ENCODE peak calls at places on chromosome 5, in four cellular contexts. K is AG04450, N is uterus, L is HCT116. R is an unnamed sample.

GRCh38 chr5:173660481-173661280 is 44.2 kb upstream of the BOD1 start:
- DNase-seq in K (no peak), N (no peak), L (no peak), R (no peak)

GRCh38 chr5:50343715-50344114 is 97.4 kb downstream of the EMB start:
- DNase-seq in N (no peak), K (no peak), L (no peak), R (no peak)

GRCh38 chr5:72883850-72884249 is 67.4 kb downstream of the TNPO1 start:
- DNase-seq in L (no peak), K (no peak), N (no peak), R (no peak)

GRCh38 chr5:138969323-138970013 is 94.3 kb upstream of the LRRTM2 start:
- DNase-seq in N (no peak), K (no peak), L (no peak), R (no peak)

GRCh38 chr5:156340886-156341285 is 13.9 kb downstream of the SGCD start:
- DNase-seq in K (no peak), N (no peak), L (no peak), R (no peak)

GRCh38 chr5:360277-361027 is 38.9 kb downstream of the AHRR start:
- DNase-seq in N (no peak), K (no peak), L (no peak), R (no peak)

GRCh38 chr5:148949871-148950863 is 112.7 kb downstream of the SH3TC2 start:
- DNase-seq in N (no peak), K (no peak), L (no peak), R (peak; percentile 70)

GRCh38 chr5:141914154-141914743 is 9.4 kb upstream of the DELE1 start:
- DNase-seq in N (peak; percentile 21), L (no peak), K (no peak), R (no peak)

GRCh38 chr5:82808960-82809359 is 268.2 kb downstream of the TMEM167A start:
- DNase-seq in L (no peak), K (no peak), N (no peak), R (no peak)

GRCh38 chr5:111699976-111700375 is 57.0 kb downstream of the NREP start:
- DNase-seq in L (no peak), N (no peak), K (no peak), R (no peak)

GRCh38 chr5:16656561-16657191 is 39.9 kb upstream of the RETREG1 start:
- DNase-seq in K (no peak), L (no peak), N (no peak), R (no peak)

GRCh38 chr5:1065891-1066650 is 45.8 kb downstream of the SLC12A7 start:
- DNase-seq in N (no peak), K (no peak), L (no peak), R (no peak)

GRCh38 chr5:150642991-150643710 is 2.7 kb downstream of the SYNPO start:
- DNase-seq in N (no peak), L (no peak), K (no peak), R (no peak)

GRCh38 chr5:40134883-40135520 is 544.7 kb upstream of the PTGER4 start:
- DNase-seq in L (no peak), K (no peak), N (no peak), R (no peak)

GRCh38 chr5:137254695-137255094 is 244.4 kb downstream of the SPOCK1 start:
- DNase-seq in N (peak; percentile 38), L (no peak), K (no peak), R (no peak)

GRCh38 chr5:11261226-11261625 is 500.2 kb upstream of the DAP start:
- DNase-seq in K (no peak), L (no peak), N (no peak), R (no peak)

GRCh38 chr5:108900668-108901067 is 153.0 kb downstream of the FER start:
- DNase-seq in N (no peak), L (no peak), K (no peak), R (no peak)

GRCh38 chr5:137470111-137470920 is 28.8 kb downstream of the SPOCK1 start:
- DNase-seq in N (peak; percentile 26), L (no peak), K (peak; percentile 73), R (peak; percentile 82)

GRCh38 chr5:154857534-154858250 is 735 bp upstream of the CNOT8 start:
- DNase-seq in L (peak; percentile 92), K (peak; percentile 88), N (peak; percentile 98), R (peak; percentile 40)

GRCh38 chr5:122699226-122699625 is 75.7 kb upstream of the SNX2 start:
- DNase-seq in L (no peak), K (no peak), N (no peak), R (no peak)

GRCh38 chr5:153352685-153353219 is 137.7 kb upstream of the GRIA1 start:
- DNase-seq in N (no peak), L (no peak), K (no peak), R (no peak)

GRCh38 chr5:134051305-134051704 is 46.5 kb upstream of the VDAC1 start:
- DNase-seq in L (no peak), K (no peak), N (no peak), R (no peak)

DNA sequence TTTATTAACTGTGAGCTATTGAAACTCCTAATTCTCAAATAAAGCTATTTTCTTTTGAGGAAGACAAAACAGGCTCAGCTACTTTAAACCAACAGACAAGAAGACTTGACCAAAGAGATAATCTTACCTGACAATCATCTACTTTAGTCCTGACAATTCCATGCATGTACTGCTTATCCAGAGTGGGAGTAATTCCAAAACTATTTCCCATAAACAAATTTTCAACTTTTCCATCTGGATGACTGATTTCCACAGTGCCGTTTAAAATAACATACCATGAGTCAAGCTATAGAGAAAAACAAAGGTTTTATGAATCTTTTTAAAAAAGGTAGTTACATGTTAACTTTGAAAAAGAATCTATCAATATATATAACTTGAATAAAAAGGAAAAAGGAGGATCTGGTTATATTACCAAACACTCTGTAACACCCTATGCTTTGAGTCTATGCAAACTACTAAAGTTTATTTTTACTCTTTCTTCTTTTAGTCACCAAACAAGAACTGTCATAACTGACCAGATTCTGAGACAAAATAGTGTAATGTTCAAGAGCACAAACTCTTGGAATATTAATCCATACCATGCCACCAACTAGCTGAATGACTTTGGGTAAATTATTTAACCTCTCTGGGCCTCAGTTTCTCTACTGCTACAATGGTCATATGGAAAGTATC is 129.7 kb downstream of the RAPGEF6 start:
- DNase-seq in N (no peak), L (no peak), K (no peak), R (no peak)
- H3K27ac ChIP-seq in N (no peak overlapping the region), L (no peak overlapping the region), K (no peak overlapping the region), R (no peak overlapping the region)

DNA sequence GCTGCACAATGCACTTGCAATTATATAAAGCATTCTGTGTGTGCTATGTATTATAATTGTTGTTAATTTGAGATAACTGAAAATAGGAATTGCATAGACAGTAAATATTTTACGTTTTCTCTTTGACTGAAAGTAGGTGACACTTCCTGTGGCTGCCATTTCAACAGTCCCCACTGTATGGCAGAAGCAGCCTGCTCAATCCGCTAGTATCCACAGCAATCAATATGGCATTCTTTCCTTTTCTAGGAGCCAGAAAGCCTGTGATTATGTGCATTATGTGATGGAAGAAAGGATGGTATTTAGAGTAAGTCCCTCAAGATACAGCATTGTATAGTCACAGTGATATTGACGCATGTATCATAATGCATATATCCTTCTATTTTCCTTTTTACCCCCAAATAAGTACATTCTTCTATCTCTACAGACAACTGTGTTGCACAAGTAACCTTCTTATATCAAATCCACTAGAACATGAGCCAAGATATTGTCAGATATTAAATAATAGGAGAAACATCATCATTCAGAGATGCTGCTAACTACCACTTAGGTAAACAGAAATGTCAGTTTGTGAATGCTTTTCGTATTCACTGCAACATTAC is 59.7 kb downstream of the CARTPT start:
- DNase-seq in K (no peak), N (no peak), L (peak; percentile 45), R (no peak)
- H3K27ac ChIP-seq in K (no peak overlapping the region), N (no peak overlapping the region), L (no peak overlapping the region), R (no peak overlapping the region)

DNA sequence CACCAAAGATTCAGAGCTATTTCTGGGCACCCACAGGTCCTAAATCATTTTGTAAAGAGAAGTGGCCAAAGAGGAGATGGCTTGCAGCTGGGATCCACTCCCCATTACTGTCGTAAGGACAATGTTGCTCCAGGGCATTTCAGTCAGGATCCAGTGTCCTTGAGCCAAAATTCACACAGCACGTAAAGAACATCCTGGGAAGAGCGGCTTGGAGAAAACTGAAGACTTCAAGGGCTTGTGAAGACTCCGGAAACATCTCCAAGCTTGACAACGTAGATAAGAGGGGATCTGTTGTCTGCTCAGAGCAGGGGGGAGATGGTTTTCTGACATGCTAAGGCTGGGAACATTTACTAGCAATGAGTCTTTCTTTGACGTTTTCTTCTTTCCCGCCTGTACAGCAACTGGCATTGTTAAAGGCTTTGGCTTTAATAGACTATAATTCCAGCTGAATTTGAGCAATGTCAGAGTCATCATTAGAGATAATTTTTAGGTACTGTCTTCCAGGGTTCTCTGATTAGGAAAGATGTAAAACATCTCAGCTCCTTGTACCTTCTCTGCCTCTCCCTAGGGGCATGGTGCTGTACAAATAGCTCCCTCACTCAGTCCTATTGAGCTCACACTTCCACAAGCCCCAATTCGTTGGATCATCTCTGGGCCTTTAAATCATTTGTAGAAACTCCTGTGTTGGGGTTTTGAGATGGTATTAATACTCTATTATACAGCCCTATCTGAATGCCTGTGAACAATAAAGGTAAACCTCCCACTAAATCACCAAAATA is 39.7 kb downstream of the EGFLAM start:
- DNase-seq in K (no peak), L (no peak), N (no peak), R (no peak)
- H3K27ac ChIP-seq in K (no peak overlapping the region), L (no peak overlapping the region), N (no peak overlapping the region), R (no peak overlapping the region)

GRCh38 chr5:180330810-180331646 is 22.1 kb downstream of the GFPT2 start:
- DNase-seq in N (peak; percentile 94), L (peak; percentile 74), K (peak; percentile 88), R (no peak)

GRCh38 chr5:180332051-180332517 is 21.1 kb downstream of the GFPT2 start:
- DNase-seq in N (no peak), L (no peak), K (no peak), R (no peak)

GRCh38 chr5:180332861-180333260 is 20.3 kb downstream of the GFPT2 start:
- DNase-seq in L (no peak), K (no peak), N (no peak), R (no peak)

GRCh38 chr5:180330270-180330648 is 22.9 kb downstream of the GFPT2 start:
- DNase-seq in K (no peak), N (no peak), L (no peak), R (no peak)

GRCh38 chr5:180331647-180331950 is 21.5 kb downstream of the GFPT2 start:
- DNase-seq in L (no peak), N (no peak), K (no peak), R (no peak)
- H3K27ac ChIP-seq in L (peak overlapping the region; percentile 52), N (peak overlapping the region; percentile 82), K (peak overlapping the region; percentile 83), R (no peak overlapping the region)

GRCh38 chr5:107501965-107502691 is 168.6 kb downstream of the EFNA5 start:
- DNase-seq in L (no peak), K (no peak), N (no peak), R (no peak)
- H3K27ac ChIP-seq in L (no peak overlapping the region), K (peak overlapping the region; percentile 52), N (no peak overlapping the region), R (no peak overlapping the region)

GRCh38 chr5:164354138-164354751 is 848.8 kb downstream of the MAT2B start:
- DNase-seq in K (no peak), N (no peak), L (no peak), R (no peak)

GRCh38 chr5:164353155-164353554 is 847.7 kb downstream of the MAT2B start:
- DNase-seq in K (no peak), N (no peak), L (no peak), R (no peak)

GRCh38 chr5:164350236-164350635 is 844.8 kb downstream of the MAT2B start:
- DNase-seq in K (no peak), N (no peak), L (no peak), R (no peak)

GRCh38 chr5:164352695-164353094 is 847.3 kb downstream of the MAT2B start:
- DNase-seq in L (no peak), K (no peak), N (no peak), R (no peak)

GRCh38 chr5:164351245-164351834 is 845.9 kb downstream of the MAT2B start:
- DNase-seq in L (no peak), K (no peak), N (no peak), R (no peak)
- H3K27ac ChIP-seq in L (no peak overlapping the region), K (no peak overlapping the region), N (no peak overlapping the region), R (no peak overlapping the region)